ENCODE peak calls at places on chromosome 10, in eight cellular contexts. One of them, this sample, is unnamed.

GRCh38 chr10:114520453-114520852 is 116.2 kb upstream of the AFAP1L2 start:
- DNase-seq in A549: peak; percentile 90
- DNase-seq in HCT116: peak; percentile 73
- DNase-seq in HepG2: peak; percentile 80
- DNase-seq in Panc1: peak; percentile 82
- DNase-seq in SK-N-SH: no peak
- DNase-seq in GM23338: no peak
- DNase-seq in K562: no peak
- DNase-seq in this sample: no peak

GRCh38 chr10:3486346-3487065 is 298.5 kb downstream of the KLF6 start:
- DNase-seq in A549: peak; percentile 91
- DNase-seq in HCT116: peak; percentile 79
- DNase-seq in HepG2: peak; percentile 20
- DNase-seq in Panc1: no peak
- DNase-seq in SK-N-SH: peak; percentile 65
- DNase-seq in GM23338: peak; percentile 93
- DNase-seq in K562: no peak
- DNase-seq in this sample: no peak

GRCh38 chr10:21281765-21282484 is 243.6 kb downstream of the SKIDA1 start:
- DNase-seq in A549: peak; percentile 85
- DNase-seq in HCT116: no peak
- DNase-seq in HepG2: no peak
- DNase-seq in Panc1: no peak
- DNase-seq in SK-N-SH: no peak
- DNase-seq in GM23338: peak; percentile 95
- DNase-seq in K562: no peak
- DNase-seq in this sample: no peak

GRCh38 chr10:35752469-35753450 is 110.7 kb upstream of the FZD8 start:
- DNase-seq in A549: no peak
- DNase-seq in HCT116: no peak
- DNase-seq in HepG2: no peak
- DNase-seq in Panc1: no peak
- DNase-seq in SK-N-SH: no peak
- DNase-seq in GM23338: no peak
- DNase-seq in K562: no peak
- DNase-seq in this sample: no peak

GRCh38 chr10:119542990-119543813 is 683 bp upstream of the RGS10 start:
- DNase-seq in A549: peak; percentile 69
- DNase-seq in HCT116: no peak
- DNase-seq in HepG2: peak; percentile 39
- DNase-seq in Panc1: peak; percentile 28
- DNase-seq in SK-N-SH: peak; percentile 82
- DNase-seq in GM23338: peak; percentile 66
- DNase-seq in K562: peak; percentile 75
- DNase-seq in this sample: peak; percentile 74

GRCh38 chr10:103616705-103617361 is 123.3 kb downstream of the NEURL1 start:
- DNase-seq in A549: no peak
- DNase-seq in HCT116: no peak
- DNase-seq in HepG2: no peak
- DNase-seq in Panc1: no peak
- DNase-seq in SK-N-SH: no peak
- DNase-seq in GM23338: no peak
- DNase-seq in K562: no peak
- DNase-seq in this sample: no peak

GRCh38 chr10:93352638-93353383 is 129.3 kb downstream of the MYOF start:
- DNase-seq in A549: peak; percentile 44
- DNase-seq in HCT116: no peak
- DNase-seq in HepG2: peak; percentile 42
- DNase-seq in Panc1: no peak
- DNase-seq in SK-N-SH: peak; percentile 44
- DNase-seq in GM23338: peak; percentile 77
- DNase-seq in K562: peak; percentile 45
- DNase-seq in this sample: peak; percentile 5

GRCh38 chr10:60809157-60809556 is 30.9 kb downstream of the CDK1 start:
- DNase-seq in A549: peak; percentile 46
- DNase-seq in HCT116: no peak
- DNase-seq in HepG2: no peak
- DNase-seq in Panc1: no peak
- DNase-seq in SK-N-SH: no peak
- DNase-seq in GM23338: no peak
- DNase-seq in K562: no peak
- DNase-seq in this sample: peak; percentile 48

GRCh38 chr10:44180321-44181154 is 204.4 kb downstream of the CXCL12 start:
- DNase-seq in A549: no peak
- DNase-seq in HCT116: no peak
- DNase-seq in HepG2: no peak
- DNase-seq in Panc1: no peak
- DNase-seq in SK-N-SH: no peak
- DNase-seq in GM23338: no peak
- DNase-seq in K562: no peak
- DNase-seq in this sample: no peak

GRCh38 chr10:126376956-126377355 is 11.3 kb downstream of the ADAM12 start:
- DNase-seq in A549: no peak
- DNase-seq in HCT116: no peak
- DNase-seq in HepG2: no peak
- DNase-seq in Panc1: no peak
- DNase-seq in SK-N-SH: no peak
- DNase-seq in GM23338: no peak
- DNase-seq in K562: no peak
- DNase-seq in this sample: no peak

GRCh38 chr10:35523670-35524225 is 81.4 kb upstream of the GJD4 start:
- DNase-seq in A549: no peak
- DNase-seq in HCT116: no peak
- DNase-seq in HepG2: no peak
- DNase-seq in Panc1: no peak
- DNase-seq in SK-N-SH: no peak
- DNase-seq in GM23338: no peak
- DNase-seq in K562: no peak
- DNase-seq in this sample: no peak

GRCh38 chr10:87589653-87590052 is 70.0 kb upstream of the PAPSS2 start:
- DNase-seq in A549: peak; percentile 11
- DNase-seq in HCT116: no peak
- DNase-seq in HepG2: peak; percentile 18
- DNase-seq in Panc1: no peak
- DNase-seq in SK-N-SH: no peak
- DNase-seq in GM23338: no peak
- DNase-seq in K562: no peak
- DNase-seq in this sample: no peak

GRCh38 chr10:13195016-13195415 is 33.7 kb downstream of the MCM10 start:
- DNase-seq in A549: no peak
- DNase-seq in HCT116: no peak
- DNase-seq in HepG2: no peak
- DNase-seq in Panc1: no peak
- DNase-seq in SK-N-SH: no peak
- DNase-seq in GM23338: no peak
- DNase-seq in K562: no peak
- DNase-seq in this sample: no peak

GRCh38 chr10:58326967-58327381 is 7.8 kb upstream of the UBE2D1 start:
- DNase-seq in A549: no peak
- DNase-seq in HCT116: no peak
- DNase-seq in HepG2: no peak
- DNase-seq in Panc1: no peak
- DNase-seq in SK-N-SH: no peak
- DNase-seq in GM23338: peak; percentile 70
- DNase-seq in K562: no peak
- DNase-seq in this sample: no peak

GRCh38 chr10:16933799-16934198 is 116.6 kb upstream of the RSU1 start:
- DNase-seq in A549: no peak
- DNase-seq in HCT116: no peak
- DNase-seq in HepG2: no peak
- DNase-seq in Panc1: no peak
- DNase-seq in SK-N-SH: no peak
- DNase-seq in GM23338: no peak
- DNase-seq in K562: no peak
- DNase-seq in this sample: no peak

GRCh38 chr10:68989317-68989990 is 851 bp downstream of the KIFBP start:
- DNase-seq in A549: no peak
- DNase-seq in HCT116: no peak
- DNase-seq in HepG2: no peak
- DNase-seq in Panc1: no peak
- DNase-seq in SK-N-SH: no peak
- DNase-seq in GM23338: peak; percentile 12
- DNase-seq in K562: no peak
- DNase-seq in this sample: no peak

GRCh38 chr10:131760416-131761166 is 140.2 kb upstream of the PPP2R2D start:
- DNase-seq in A549: no peak
- DNase-seq in HCT116: no peak
- DNase-seq in HepG2: no peak
- DNase-seq in Panc1: no peak
- DNase-seq in SK-N-SH: no peak
- DNase-seq in GM23338: peak; percentile 51
- DNase-seq in K562: no peak
- DNase-seq in this sample: no peak

GRCh38 chr10:73386583-73386982 is 27.3 kb downstream of the ANXA7 start:
- DNase-seq in A549: no peak
- DNase-seq in HCT116: no peak
- DNase-seq in HepG2: no peak
- DNase-seq in Panc1: no peak
- DNase-seq in SK-N-SH: no peak
- DNase-seq in GM23338: no peak
- DNase-seq in K562: no peak
- DNase-seq in this sample: no peak

GRCh38 chr10:9069136-9069535 is 1014.6 kb downstream of the GATA3 start:
- DNase-seq in A549: peak; percentile 11
- DNase-seq in HCT116: no peak
- DNase-seq in HepG2: no peak
- DNase-seq in Panc1: peak; percentile 69
- DNase-seq in SK-N-SH: no peak
- DNase-seq in GM23338: no peak
- DNase-seq in K562: no peak
- DNase-seq in this sample: no peak

GRCh38 chr10:132158810-132159209 is 27.9 kb upstream of the DPYSL4 start:
- DNase-seq in A549: peak; percentile 52
- DNase-seq in HCT116: no peak
- DNase-seq in HepG2: no peak
- DNase-seq in Panc1: no peak
- DNase-seq in SK-N-SH: peak; percentile 71
- DNase-seq in GM23338: peak; percentile 38
- DNase-seq in K562: no peak
- DNase-seq in this sample: no peak

GRCh38 chr10:98030093-98030821 is at the start of gene CRTAC1:
- DNase-seq in A549: peak; percentile 32
- DNase-seq in HCT116: no peak
- DNase-seq in HepG2: no peak
- DNase-seq in Panc1: no peak
- DNase-seq in SK-N-SH: peak; percentile 99
- DNase-seq in GM23338: peak; percentile 92
- DNase-seq in K562: no peak
- DNase-seq in this sample: no peak

GRCh38 chr10:73992899-73993788 is 4.8 kb upstream of the VCL start:
- DNase-seq in A549: no peak
- DNase-seq in HCT116: no peak
- DNase-seq in HepG2: no peak
- DNase-seq in Panc1: no peak
- DNase-seq in SK-N-SH: no peak
- DNase-seq in GM23338: no peak
- DNase-seq in K562: peak; percentile 39
- DNase-seq in this sample: peak; percentile 48

GRCh38 chr10:119237722-119238436 is 30.5 kb downstream of the GRK5 start:
- DNase-seq in A549: no peak
- DNase-seq in HCT116: no peak
- DNase-seq in HepG2: no peak
- DNase-seq in Panc1: no peak
- DNase-seq in SK-N-SH: no peak
- DNase-seq in GM23338: peak; percentile 53
- DNase-seq in K562: no peak
- DNase-seq in this sample: no peak

GRCh38 chr10:100729877-100730738 is 15.3 kb upstream of the PAX2 start:
- DNase-seq in A549: no peak
- DNase-seq in HCT116: no peak
- DNase-seq in HepG2: no peak
- DNase-seq in Panc1: no peak
- DNase-seq in SK-N-SH: peak; percentile 70
- DNase-seq in GM23338: peak; percentile 58
- DNase-seq in K562: no peak
- DNase-seq in this sample: no peak
- H3K4me3 ChIP-seq in A549: peak overlapping the region; percentile 46
- H3K4me3 ChIP-seq in HCT116: peak overlapping the region; percentile 52
- H3K4me3 ChIP-seq in HepG2: peak overlapping the region; percentile 26
- H3K4me3 ChIP-seq in Panc1: peak overlapping the region; percentile 52
- H3K4me3 ChIP-seq in SK-N-SH: peak overlapping the region; percentile 24
- H3K4me3 ChIP-seq in GM23338: peak overlapping the region; percentile 46
- H3K4me3 ChIP-seq in K562: no peak overlapping the region
- H3K4me3 ChIP-seq in this sample: no peak overlapping the region

DNA sequence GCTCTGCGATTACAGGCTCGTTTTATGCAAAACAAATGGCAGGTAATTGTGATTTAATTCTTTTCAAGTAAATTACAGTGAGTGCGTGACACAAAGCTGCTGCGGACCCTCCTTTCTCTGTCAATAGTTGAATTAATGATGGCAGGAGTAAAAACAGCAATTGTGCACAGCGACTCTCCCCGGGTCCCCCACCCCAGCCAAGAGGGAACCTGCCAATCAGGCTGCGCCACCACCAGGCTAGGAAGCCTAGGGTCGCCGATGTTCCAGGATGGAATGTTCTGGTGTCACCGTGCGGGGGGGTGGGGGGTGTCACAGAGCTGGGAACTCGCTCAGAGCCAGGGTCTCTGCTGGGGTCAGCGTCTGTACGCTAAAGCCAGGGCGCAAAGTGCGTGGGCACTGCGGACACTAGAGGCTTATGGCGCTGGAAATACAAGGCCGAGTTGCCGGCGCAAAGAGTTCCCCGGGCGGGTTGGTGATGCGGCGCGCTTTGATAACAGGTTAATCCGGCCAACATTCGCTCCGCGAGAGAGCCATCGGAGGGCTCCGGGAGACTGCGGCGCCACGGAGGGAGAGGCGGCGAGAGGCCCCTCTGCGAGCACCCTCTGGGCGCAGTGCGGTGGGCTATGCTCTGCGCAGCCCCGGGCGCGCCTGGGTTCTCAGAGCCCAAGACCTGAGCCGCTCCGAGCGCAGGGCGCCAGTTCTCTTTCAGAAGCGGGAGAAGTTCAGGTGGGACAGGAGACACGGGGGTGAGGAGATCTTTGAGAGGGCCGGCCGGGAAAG is 192.3 kb downstream of the EMX2 start:
- DNase-seq in A549: no peak
- DNase-seq in HCT116: no peak
- DNase-seq in HepG2: no peak
- DNase-seq in Panc1: no peak
- DNase-seq in SK-N-SH: no peak
- DNase-seq in GM23338: peak; percentile 74
- DNase-seq in K562: no peak
- DNase-seq in this sample: no peak
- TF ChIP-seq REST in A549: no peak
- TF ChIP-seq REST in HCT116: no peak
- TF ChIP-seq REST in HepG2: no peak
- TF ChIP-seq REST in Panc1: no peak
- TF ChIP-seq REST in SK-N-SH: no peak
- TF ChIP-seq REST in GM23338: no peak
- TF ChIP-seq REST in K562: no peak
- TF ChIP-seq REST in this sample: no peak

GRCh38 chr10:46022978-46023702 is 7.3 kb downstream of the NCOA4 start:
- DNase-seq in A549: peak; percentile 86
- DNase-seq in HCT116: peak; percentile 74
- DNase-seq in HepG2: peak; percentile 92
- DNase-seq in Panc1: peak; percentile 74
- DNase-seq in SK-N-SH: peak; percentile 94
- DNase-seq in GM23338: peak; percentile 90
- DNase-seq in K562: peak; percentile 90
- DNase-seq in this sample: peak; percentile 95
- H3K4me3 ChIP-seq in A549: peak overlapping the region; percentile 48
- H3K4me3 ChIP-seq in HCT116: peak overlapping the region; percentile 58
- H3K4me3 ChIP-seq in HepG2: peak overlapping the region; percentile 92
- H3K4me3 ChIP-seq in Panc1: peak overlapping the region; percentile 72
- H3K4me3 ChIP-seq in SK-N-SH: peak overlapping the region; percentile 82
- H3K4me3 ChIP-seq in GM23338: peak overlapping the region; percentile 75
- H3K4me3 ChIP-seq in K562: peak overlapping the region; percentile 62
- H3K4me3 ChIP-seq in this sample: peak overlapping the region; percentile 61

GRCh38 chr10:14604181-14605142 is 170.2 kb downstream of the FAM107B start:
- DNase-seq in A549: peak; percentile 69
- DNase-seq in HCT116: peak; percentile 18
- DNase-seq in HepG2: no peak
- DNase-seq in Panc1: no peak
- DNase-seq in SK-N-SH: peak; percentile 95
- DNase-seq in GM23338: peak; percentile 74
- DNase-seq in K562: peak; percentile 90
- DNase-seq in this sample: no peak
- TF ChIP-seq REST in A549: no peak
- TF ChIP-seq REST in HCT116: no peak
- TF ChIP-seq REST in HepG2: no peak
- TF ChIP-seq REST in Panc1: no peak
- TF ChIP-seq REST in SK-N-SH: no peak
- TF ChIP-seq REST in GM23338: no peak
- TF ChIP-seq REST in K562: no peak
- TF ChIP-seq REST in this sample: no peak

This sample was measured in HL-60.